ENCODE peak calls at places on chromosomes 13 and 19, in seven cellular contexts. X, T, J, B, Y, G and K are unnamed samples.

GRCh38 chr19:44848036-44848804 is 2.1 kb downstream of the NECTIN2 start:
- DNase-seq in B (peak), X (no peak), Y (no peak), J (peak), T (no peak), G (no peak), K (no peak)

GRCh38 chr13:66803013-66803739 is 427.0 kb downstream of the PCDH9 start:
- DNase-seq in T (no peak), Y (no peak), J (no peak), B (no peak), X (no peak), G (no peak), K (no peak)

GRCh38 chr13:98083507-98083906 is 59.4 kb upstream of the FARP1 start:
- DNase-seq in J (peak), G (no peak), T (no peak), X (peak), Y (no peak), B (peak), K (no peak)

GRCh38 chr13:34300559-34300958 is 482.6 kb downstream of the RFC3 start:
- DNase-seq in B (peak), J (no peak), Y (no peak), G (no peak), X (no peak), T (no peak), K (no peak)

GRCh38 chr13:37473035-37473434 is 125.5 kb downstream of the POSTN start:
- DNase-seq in B (no peak), J (no peak), Y (no peak), T (no peak), G (no peak), X (peak), K (no peak)

GRCh38 chr19:39997595-39998216 is 846 bp downstream of the ZNF546 start:
- DNase-seq in G (peak), Y (no peak), T (no peak), J (no peak), B (no peak), X (no peak), K (no peak)

GRCh38 chr19:15136234-15136954 is 29.2 kb downstream of the SYDE1 start:
- DNase-seq in Y (no peak), B (no peak), G (no peak), T (no peak), J (no peak), X (no peak), K (no peak)

GRCh38 chr19:43524922-43525835 is 1.8 kb downstream of the ETHE1 start:
- DNase-seq in X (peak), G (peak), B (peak), Y (peak), J (no peak), T (peak), K (no peak)

GRCh38 chr19:6125571-6125989 is 9.9 kb upstream of the ACSBG2 start:
- DNase-seq in Y (no peak), X (peak), T (peak), J (peak), B (peak), G (peak), K (no peak)

GRCh38 chr19:3837332-3837731 is 31.5 kb downstream of the ZFR2 start:
- DNase-seq in X (no peak), B (no peak), J (no peak), T (no peak), Y (no peak), G (no peak), K (no peak)

GRCh38 chr19:18062043-18062442 is 24.7 kb downstream of the IL12RB1 start:
- DNase-seq in G (no peak), Y (no peak), J (no peak), T (no peak), X (no peak), B (no peak), K (no peak)